ENCODE peak calls at places on chromosomes 2 and 18, in five cellular contexts. Q, A, P, S and J are unnamed samples. For H3K4me1, the result is how much of the 10 kb centered on the place peaks cover.

GRCh38 chr2:218872645-218873358 is 7.8 kb upstream of the WNT10A start:
- DNase-seq in S (no peak), P (no peak), A (no peak), Q (no peak), J (no peak)

GRCh38 chr18:54947115-54947514 is 12.1 kb downstream of the CCDC68 start:
- DNase-seq in A (no peak), S (peak), Q (no peak), P (no peak), J (no peak)

GRCh38 chr18:8822643-8823042 is 117.3 kb downstream of the MTCL1 start:
- DNase-seq in S (no peak), A (no peak), Q (no peak), P (no peak), J (no peak)

GRCh38 chr18:26919656-26920055 is 54.1 kb upstream of the AQP4 start:
- DNase-seq in Q (no peak), S (peak), P (no peak), A (peak), J (no peak)

GRCh38 chr2:186693446-186693842 is 416 bp upstream of the FAM171B start:
- DNase-seq in S (no peak), A (no peak), Q (no peak), P (no peak), J (no peak)

GRCh38 chr2:98026927-98027522 is 31.3 kb upstream of the TMEM131 start:
- DNase-seq in S (no peak), P (no peak), Q (no peak), A (no peak), J (no peak)

GRCh38 chr2:70978388-70979357 is at the start of gene ANKRD53:
- DNase-seq in S (peak), A (peak), P (peak), Q (peak), J (no peak)

GRCh38 chr18:63427566-63427965 is 5.3 kb upstream of the VPS4B start:
- DNase-seq in A (peak), Q (no peak), P (no peak), S (peak), J (no peak)

GRCh38 chr2:233147829-233148167 is 87.7 kb downstream of the INPP5D start:
- DNase-seq in A (no peak), S (no peak), Q (no peak), P (peak), J (no peak)

GRCh38 chr18:68439672-68440071 is 275.2 kb downstream of the TMX3 start:
- DNase-seq in Q (no peak), A (no peak), P (no peak), S (no peak), J (no peak)

GRCh38 chr2:220175967-220176366 is 548.5 kb downstream of the SLC4A3 start:
- DNase-seq in Q (no peak), P (no peak), S (no peak), A (peak), J (no peak)

GRCh38 chr2:160355080-160355479 is 138.5 kb downstream of the RBMS1 start:
- DNase-seq in P (no peak), Q (no peak), A (no peak), S (no peak), J (no peak)

GRCh38 chr2:235836416-235837042 is 331.7 kb downstream of the GBX2 start:
- DNase-seq in A (no peak), S (no peak), P (no peak), Q (no peak), J (no peak)

GRCh38 chr2:134445981-134446380 is 192.1 kb downstream of the MGAT5 start:
- DNase-seq in A (no peak), S (no peak), P (no peak), Q (no peak), J (no peak)

GRCh38 chr18:30763913-30764350 is 278.6 kb downstream of the DSC3 start:
- DNase-seq in A (no peak), Q (no peak), S (peak), P (no peak), J (no peak)

GRCh38 chr2:218691234-218691633 is 19.3 kb downstream of the STK36 start:
- DNase-seq in Q (no peak), S (no peak), A (peak), P (no peak), J (no peak)

GRCh38 chr2:199261221-199261620 is 196.5 kb downstream of the SATB2 start:
- DNase-seq in S (peak), Q (no peak), P (no peak), A (peak), J (no peak)

GRCh38 chr2:72793798-72794447 is 31.9 kb downstream of the EXOC6B start:
- DNase-seq in A (peak), S (no peak), P (no peak), Q (no peak), J (no peak)

GRCh38 chr2:171798156-171798815 is 95.8 kb downstream of the SLC25A12 start:
- DNase-seq in P (no peak), A (peak), Q (no peak), S (no peak), J (no peak)

GRCh38 chr18:78778651-78779050 is 201.0 kb upstream of the SALL3 start:
- DNase-seq in P (no peak), A (no peak), Q (no peak), S (no peak), J (no peak)

GRCh38 chr2:191270303-191271178 is 25.3 kb downstream of the MYO1B start:
- DNase-seq in P (no peak), Q (no peak), S (no peak), A (no peak), J (no peak)

GRCh38 chr2:168639024-168639423 is 163.4 kb upstream of the NOSTRIN start:
- DNase-seq in Q (no peak), P (no peak), A (no peak), S (peak), J (no peak)

GRCh38 chr2:182818541-182819308 is 47.7 kb downstream of the FRZB start:
- DNase-seq in P (no peak), S (no peak), Q (no peak), A (no peak), J (no peak)

GRCh38 chr18:32366586-32367538 is 103.8 kb downstream of the GAREM1 start:
- DNase-seq in Q (no peak), S (no peak), P (no peak), A (peak), J (no peak)

GRCh38 chr2:60496976-60497375 is 56.5 kb downstream of the BCL11A start:
- DNase-seq in A (no peak), S (no peak), Q (no peak), P (no peak), J (no peak)

DNA sequence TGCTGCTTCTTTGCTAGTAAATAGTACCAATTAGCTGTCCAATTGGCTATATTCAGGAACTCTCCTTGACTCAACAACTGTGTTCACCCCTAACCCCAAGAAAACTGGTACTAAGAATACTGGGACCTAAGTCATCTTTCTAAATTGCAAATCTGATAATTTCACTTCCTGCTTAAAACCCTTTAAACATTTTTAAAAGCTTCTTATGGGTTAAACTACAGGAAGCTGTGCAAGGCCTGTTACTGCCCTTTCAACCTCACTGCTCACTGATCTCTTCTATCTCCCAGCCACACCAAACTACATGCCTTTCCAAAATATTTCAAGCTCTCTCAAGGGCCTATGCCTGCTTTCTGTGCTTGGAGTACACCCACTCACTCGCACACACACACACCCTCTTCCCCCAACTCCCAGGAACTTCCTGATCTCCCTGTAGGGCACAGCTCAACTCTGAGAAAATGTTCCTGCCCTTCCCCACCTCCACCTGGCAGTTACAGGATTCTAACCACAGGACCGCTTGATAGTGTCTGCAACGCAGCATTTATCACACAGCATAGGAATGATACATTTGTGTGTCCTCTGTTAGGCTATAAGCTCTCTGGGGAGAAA is 6.7 kb downstream of the LMAN1 start:
- DNase-seq in S (no peak), P (no peak), A (no peak), Q (no peak), J (no peak)
- H3K4me3 ChIP-seq in S (no peak), P (no peak), A (no peak), Q (no peak), J (no peak)

DNA sequence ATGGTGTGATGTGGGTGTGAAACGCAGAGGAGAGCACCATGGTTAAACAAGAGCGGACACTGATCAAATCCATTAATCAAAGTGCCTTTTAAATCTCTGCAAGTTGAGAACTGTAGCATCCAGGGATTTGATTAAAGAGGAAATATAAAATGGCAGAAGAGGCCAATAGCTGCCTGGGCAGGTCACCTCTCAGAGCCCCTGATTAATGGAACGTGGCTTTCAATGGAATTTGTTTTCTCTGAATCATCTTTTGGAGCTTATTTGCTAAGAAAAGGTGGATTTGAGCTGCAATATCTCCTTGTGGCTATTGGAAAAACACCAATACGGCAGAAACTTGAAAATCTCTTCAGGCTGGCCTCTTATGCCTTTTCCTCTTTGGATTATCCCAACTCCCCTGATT is 97.0 kb downstream of the ACTR3 start:
- DNase-seq in P (no peak), S (no peak), Q (no peak), A (peak), J (no peak)
- H3K4me1 ChIP-seq in P (under half), S (under half), Q (under half), A (under half), J (under half)

DNA sequence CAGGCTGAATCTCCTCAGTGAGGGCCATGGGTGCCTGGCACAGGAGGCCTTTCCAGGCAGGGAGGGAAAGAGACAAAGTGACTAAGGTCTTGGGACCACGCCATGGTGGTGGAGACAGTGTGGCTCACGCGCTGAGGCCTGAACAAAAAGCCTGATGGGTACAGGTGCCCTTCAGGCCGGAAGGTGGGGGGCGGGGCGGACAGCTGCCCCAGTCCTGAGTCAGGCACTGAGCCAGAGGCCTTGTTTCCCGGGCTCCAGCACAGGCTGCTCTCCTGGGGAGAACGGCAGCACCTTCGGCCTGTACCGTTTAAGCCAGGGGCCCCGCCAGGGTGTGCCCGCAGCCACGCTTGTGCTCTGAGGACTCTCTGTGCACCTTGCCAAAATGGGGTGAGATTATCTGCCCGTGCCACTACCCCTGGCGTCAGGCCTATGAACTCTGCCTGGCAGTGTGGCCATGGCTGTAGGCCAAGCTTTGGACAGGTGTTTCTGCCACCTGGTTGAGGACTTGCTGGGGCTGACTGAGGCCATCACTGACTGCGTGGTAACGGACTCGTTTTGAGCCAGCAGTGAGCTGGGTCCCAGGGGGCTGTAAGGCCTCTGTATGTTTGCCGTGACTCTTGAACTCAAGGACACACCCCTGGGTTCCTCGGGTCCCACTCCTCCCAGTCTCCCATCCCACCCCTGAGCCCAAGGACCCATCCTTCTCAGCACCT is 31.7 kb upstream of the DNMT3A start:
- DNase-seq in A (no peak), P (peak), S (no peak), Q (peak), J (no peak)
- TF ChIP-seq CTCF in A (no peak), P (no peak), S (no peak), Q (no peak), J (no peak)

GRCh38 chr18:21099442-21099841 is 12.2 kb downstream of the ROCK1 start:
- DNase-seq in P (no peak), S (no peak), Q (no peak), A (no peak), J (no peak)

GRCh38 chr18:21096760-21097159 is 14.9 kb downstream of the ROCK1 start:
- DNase-seq in P (no peak), A (no peak), S (no peak), Q (no peak), J (no peak)

GRCh38 chr18:21100678-21101077 is 10.9 kb downstream of the ROCK1 start:
- DNase-seq in A (no peak), P (no peak), S (no peak), Q (no peak), J (no peak)

GRCh38 chr18:21100141-21100540 is 11.5 kb downstream of the ROCK1 start:
- DNase-seq in A (peak), Q (no peak), S (no peak), P (no peak), J (no peak)

DNA sequence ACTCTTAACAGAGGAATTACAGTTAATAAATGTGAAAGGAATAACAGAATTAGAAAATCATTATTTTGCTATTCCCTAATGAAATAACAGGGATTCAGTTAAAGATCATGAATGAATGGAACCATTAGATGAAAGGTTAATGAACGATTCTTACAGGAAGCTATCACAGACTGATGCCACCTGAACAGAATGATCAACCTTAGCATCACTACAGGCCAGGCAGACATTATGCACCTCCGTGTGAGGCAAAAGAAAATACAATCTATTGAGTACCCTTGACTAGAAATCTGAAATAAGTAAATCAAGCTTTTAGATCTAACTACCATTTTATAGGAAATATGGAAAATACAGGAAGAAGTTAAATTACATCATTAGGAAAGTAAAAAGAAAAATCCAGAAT is 10.4 kb downstream of the ROCK1 start:
- DNase-seq in S (no peak), P (no peak), A (no peak), Q (no peak), J (no peak)
- H3K4me3 ChIP-seq in S (no peak), P (no peak), A (no peak), Q (no peak), J (no peak)

GRCh38 chr2:175750195-175750594 is 251.9 kb downstream of the LNPK start:
- DNase-seq in Q (no peak), P (no peak), A (no peak), S (no peak), J (no peak)
- H3K4me1 ChIP-seq in Q (under half), P (under half), A (under half), S (under half), J (under half)